ENCODE peak calls at places on chromosomes 5 and 9, in four cellular contexts. G is NB4, T is transverse colon, I is lower leg skin. F is an unnamed sample.

GRCh38 chr9:123360161-123361085 is 4.4 kb downstream of the CRB2 start:
- DNase-seq in G (peak; percentile 59), T (peak; percentile 87), I (no peak), F (peak; percentile 74)

GRCh38 chr5:74316064-74316586 is 324.4 kb downstream of the ENC1 start:
- DNase-seq in G (no peak), T (no peak), I (no peak), F (no peak)

GRCh38 chr5:2801602-2802525 is 50.4 kb upstream of the IRX2 start:
- DNase-seq in G (no peak), T (no peak), I (no peak), F (no peak)

GRCh38 chr5:42951169-42951846 is 88.8 kb downstream of the ANXA2R start:
- DNase-seq in G (peak; percentile 14), T (peak; percentile 59), I (peak; percentile 90), F (peak; percentile 27)

GRCh38 chr5:83586874-83587776 is 115.6 kb downstream of the VCAN start:
- DNase-seq in G (no peak), T (no peak), I (no peak), F (no peak)

GRCh38 chr5:133850811-133851210 is 117.6 kb downstream of the C5orf15 start:
- DNase-seq in G (no peak), T (no peak), I (no peak), F (no peak)

GRCh38 chr9:137798901-137799629 is 78.5 kb upstream of the CACNA1B start:
- DNase-seq in G (no peak), T (no peak), I (no peak), F (no peak)

GRCh38 chr5:149423287-149424268 is 44.5 kb upstream of the IL17B start:
- DNase-seq in G (no peak), T (no peak), I (no peak), F (no peak)

GRCh38 chr5:132057498-132058255 is 2.8 kb upstream of the IL3 start:
- DNase-seq in G (no peak), T (peak; percentile 3), I (peak; percentile 46), F (peak; percentile 8)

GRCh38 chr5:171586436-171586835 is 167.0 kb downstream of the FGF18 start:
- DNase-seq in G (no peak), T (no peak), I (no peak), F (no peak)

GRCh38 chr5:179416906-179417470 is 71.7 kb upstream of the ADAMTS2 start:
- DNase-seq in G (no peak), T (no peak), I (peak; percentile 18), F (peak; percentile 1)

GRCh38 chr5:174918655-174919054 is 194.3 kb downstream of the MSX2 start:
- DNase-seq in G (no peak), T (no peak), I (no peak), F (no peak)

GRCh38 chr9:71490810-71491209 is 277.5 kb downstream of the CEMIP2 start:
- DNase-seq in G (peak; percentile 1), T (no peak), I (no peak), F (no peak)

GRCh38 chr5:93126634-93127033 is 454.4 kb downstream of the NR2F1-AS1 start:
- DNase-seq in G (no peak), T (no peak), I (no peak), F (no peak)

GRCh38 chr9:98134702-98135557 is 15.9 kb upstream of the TRIM14 start:
- DNase-seq in G (no peak), T (peak; percentile 2), I (no peak), F (no peak)

GRCh38 chr9:3337515-3337914 is 188.3 kb downstream of the RFX3 start:
- DNase-seq in G (no peak), T (no peak), I (no peak), F (no peak)

GRCh38 chr5:149237662-149238061 is 34.0 kb upstream of the AFAP1L1 start:
- DNase-seq in G (no peak), T (no peak), I (no peak), F (no peak)

GRCh38 chr5:39742916-39743315 is 318.1 kb upstream of the DAB2 start:
- DNase-seq in G (no peak), T (no peak), I (no peak), F (no peak)

GRCh38 chr9:32942755-32943460 is 58.5 kb downstream of the APTX start:
- DNase-seq in G (no peak), T (no peak), I (no peak), F (no peak)

GRCh38 chr5:60208681-60209080 is 315.2 kb upstream of the PDE4D start:
- DNase-seq in G (no peak), T (no peak), I (no peak), F (no peak)

GRCh38 chr9:99601506-99601905 is 220.2 kb upstream of the NR4A3 start:
- DNase-seq in G (no peak), T (no peak), I (no peak), F (no peak)

GRCh38 chr5:7347377-7347776 is 48.6 kb upstream of the ADCY2 start:
- DNase-seq in G (no peak), T (no peak), I (no peak), F (no peak)

GRCh38 chr5:142015781-142016533 is 3.1 kb upstream of the GNPDA1 start:
- DNase-seq in G (peak; percentile 81), T (no peak), I (no peak), F (no peak)

GRCh38 chr5:74974451-74975089 is 77.8 kb downstream of the GCNT4 start:
- DNase-seq in G (no peak), T (no peak), I (no peak), F (no peak)

GRCh38 chr9:29212590-29213373 is 1639.5 kb upstream of the C9orf72 start:
- DNase-seq in G (no peak), T (no peak), I (no peak), F (no peak)

GRCh38 chr5:142680605-142681259 is 5.2 kb downstream of the FGF1 start:
- DNase-seq in G (no peak), T (peak; percentile 59), I (peak; percentile 49), F (no peak)

GRCh38 chr9:33132249-33132772 is 34.8 kb downstream of the B4GALT1 start:
- DNase-seq in G (no peak), T (no peak), I (peak; percentile 62), F (no peak)

GRCh38 chr5:75303419-75303818 is 33.6 kb upstream of the HMGCR start:
- DNase-seq in G (no peak), T (no peak), I (no peak), F (no peak)

GRCh38 chr5:173217626-173218397 is 17.2 kb downstream of the NKX2-5 start:
- DNase-seq in G (no peak), T (no peak), I (peak; percentile 70), F (no peak)

GRCh38 chr9:130315446-130316226 is 50.1 kb downstream of the HMCN2 start:
- DNase-seq in G (no peak), T (no peak), I (no peak), F (no peak)

GRCh38 chr9:91424403-91425176 is 958 bp upstream of the NFIL3 start:
- DNase-seq in G (peak; percentile 77), T (peak; percentile 87), I (peak; percentile 98), F (no peak)

GRCh38 chr9:136764301-136764891 is at the start of gene LCN15:
- DNase-seq in G (no peak), T (no peak), I (no peak), F (no peak)

GRCh38 chr5:169350016-169350415 is 49.1 kb upstream of the SLIT3 start:
- DNase-seq in G (no peak), T (no peak), I (no peak), F (no peak)

GRCh38 chr5:130135506-130135905 is 231.2 kb downstream of the CHSY3 start:
- DNase-seq in G (no peak), T (no peak), I (no peak), F (no peak)

GRCh38 chr9:6645153-6646027 is at the start of gene GLDC:
- DNase-seq in G (no peak), T (peak; percentile 62), I (no peak), F (peak; percentile 90)

GRCh38 chr9:88024896-88025295 is 50.6 kb upstream of the CDK20 start:
- DNase-seq in G (no peak), T (no peak), I (no peak), F (no peak)

GRCh38 chr5:83167506-83167905 is 90.2 kb downstream of the XRCC4 start:
- DNase-seq in G (no peak), T (no peak), I (no peak), F (no peak)

GRCh38 chr9:83281306-83282255 is 218.6 kb upstream of the RASEF start:
- DNase-seq in G (peak; percentile 40), T (no peak), I (no peak), F (no peak)

DNA sequence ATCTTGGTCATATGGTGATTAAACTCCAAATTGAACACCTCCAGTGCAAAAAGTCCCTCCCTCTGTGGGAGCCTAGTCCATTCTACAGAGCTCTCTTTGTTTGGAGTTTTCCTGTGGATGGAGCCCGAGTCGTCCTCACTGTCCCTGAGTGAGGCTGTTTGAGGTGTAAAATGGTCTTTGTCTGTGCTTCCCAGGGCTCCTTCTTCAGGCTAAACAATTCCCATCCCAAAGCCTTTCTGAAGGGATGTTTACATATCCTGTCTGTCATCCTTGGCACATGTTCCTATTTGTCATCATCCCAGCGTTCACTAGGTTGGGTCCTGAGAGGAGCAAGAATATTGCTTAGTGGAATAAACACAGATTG is 68.9 kb downstream of the COL27A1 start:
- DNase-seq in G (no peak), T (no peak), I (no peak), F (no peak)
- TF ChIP-seq POLR2A in G (no peak), T (no peak), I (no peak), F (no peak)

DNA sequence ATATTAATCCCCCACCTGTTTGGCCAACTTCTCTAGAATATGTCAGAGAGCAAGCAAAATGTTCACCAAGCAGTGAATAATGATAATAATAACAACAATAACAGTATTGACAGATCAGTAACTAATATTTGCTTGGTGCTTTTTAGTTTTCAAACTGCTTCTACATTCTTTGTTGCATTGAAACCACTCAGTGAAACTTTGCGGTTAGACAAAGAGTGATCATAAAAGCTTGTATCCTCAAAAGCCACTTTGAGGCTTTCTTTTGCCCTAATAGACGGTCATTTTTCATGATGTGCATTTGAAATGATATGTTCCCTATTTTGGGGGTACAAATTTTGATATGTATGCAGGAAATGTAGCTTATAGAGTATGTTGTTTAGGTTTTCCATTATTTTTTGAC is 43.6 kb upstream of the PTGS1 start:
- DNase-seq in G (no peak), T (no peak), I (no peak), F (no peak)
- TF ChIP-seq POLR2A in G (no peak), T (no peak), I (no peak), F (no peak)

GRCh38 chr9:38066167-38066906 is 2.7 kb downstream of the SHB start:
- DNase-seq in G (no peak), T (no peak), I (no peak), F (no peak)
- TF ChIP-seq POLR2A in G (no peak), T (no peak), I (no peak), F (no peak)

DNA sequence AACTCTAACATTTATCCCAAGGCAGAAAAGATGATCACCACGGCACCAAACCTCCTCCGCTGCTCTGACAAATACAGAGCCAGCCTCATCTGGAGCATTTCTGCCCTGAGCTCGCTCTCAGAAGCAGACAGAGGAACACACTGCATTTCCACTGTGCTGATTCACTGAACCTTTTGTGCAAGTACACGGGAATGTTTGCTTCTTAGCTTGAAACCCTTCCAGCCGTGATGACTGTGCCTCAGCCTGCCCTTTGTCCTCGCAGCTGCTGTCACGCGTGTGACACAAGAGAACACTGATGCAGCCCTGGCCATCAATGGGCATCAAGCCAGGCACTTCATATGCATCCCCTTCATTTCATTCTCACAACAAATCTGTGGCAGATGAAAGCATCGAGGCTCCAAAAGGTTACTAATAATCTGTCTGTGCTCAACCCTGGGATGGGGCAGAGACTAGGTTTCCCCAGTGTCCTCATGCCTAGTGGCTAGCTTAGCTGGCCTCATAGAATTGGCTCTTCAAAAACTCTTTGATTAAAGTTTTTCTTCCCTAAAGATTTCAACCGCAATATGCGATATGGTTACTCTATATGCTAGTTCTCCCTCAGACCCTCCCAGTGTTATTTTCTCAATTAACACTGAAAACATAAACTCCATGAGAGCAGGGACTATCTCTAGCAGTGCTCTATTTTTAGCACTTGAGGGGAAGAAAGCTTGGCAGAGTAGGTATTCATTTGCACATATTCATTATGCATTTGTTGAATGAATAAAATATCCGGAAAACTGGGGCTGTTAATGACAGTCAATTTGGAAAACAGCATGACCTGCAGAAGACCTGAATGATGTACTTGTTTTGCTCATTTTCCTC is 7.3 kb downstream of the CDC14B start:
- DNase-seq in G (no peak), T (peak; percentile 52), I (peak; percentile 89), F (no peak)
- TF ChIP-seq POLR2A in G (no peak), T (no peak), I (no peak), F (no peak)